ENCODE peak calls at places on chromosomes 1 and 21, in seven cellular contexts. U is hepatocyte, O is endothelial cell, K is right lobe of liver, M is astrocyte of the cerebellum, Z is fibroblast of mammary gland, F is glutamatergic neuron. D is an unnamed sample.

GRCh38 chr1:99107680-99108079 is 103.0 kb upstream of the PLPPR5 start:
- DNase-seq in M (no peak), Z (no peak), U (no peak), K (no peak), O (no peak), F (no peak), D (no peak)

GRCh38 chr1:39159224-39160036 is 45.1 kb upstream of the MACF1 start:
- DNase-seq in O (no peak), U (peak; percentile 77), M (peak; percentile 49), K (no peak), Z (no peak), F (no peak), D (no peak)

GRCh38 chr1:172141351-172142000 is 279.0 kb upstream of the C1orf105 start:
- DNase-seq in U (no peak), M (no peak), Z (no peak), F (no peak), K (no peak), O (no peak), D (no peak)

GRCh38 chr1:26081267-26082019 is 14.0 kb upstream of the TRIM63 start:
- DNase-seq in O (no peak), F (no peak), U (no peak), M (no peak), Z (no peak), K (no peak), D (no peak)

GRCh38 chr1:233904979-233905415 is 521 bp downstream of the SLC35F3 start:
- DNase-seq in Z (no peak), K (no peak), M (no peak), F (peak; percentile 58), U (peak; percentile 32), O (peak; percentile 30), D (peak; percentile 65)

GRCh38 chr1:1437904-1438376 is 2.5 kb downstream of the VWA1 start:
- DNase-seq in O (no peak), F (no peak), M (no peak), Z (no peak), K (peak; percentile 74), U (peak; percentile 84), D (peak; percentile 82)

GRCh38 chr1:60255565-60255964 is 182.0 kb upstream of the C1orf87 start:
- DNase-seq in K (no peak), M (no peak), Z (peak; percentile 55), F (no peak), O (no peak), U (no peak), D (no peak)

GRCh38 chr1:210739627-210740026 is 394.3 kb downstream of the KCNH1 start:
- DNase-seq in M (no peak), O (no peak), U (no peak), K (no peak), F (no peak), Z (no peak), D (no peak)

GRCh38 chr1:8026976-8027747 is 1.1 kb upstream of the ERRFI1 start:
- DNase-seq in K (peak; percentile 84), F (no peak), O (no peak), M (no peak), U (peak; percentile 83), Z (peak; percentile 64), D (peak; percentile 85)

GRCh38 chr1:3983181-3983580 is 83.1 kb upstream of the C1orf174 start:
- DNase-seq in F (no peak), O (no peak), Z (no peak), M (no peak), U (no peak), K (no peak), D (peak; percentile 32)

GRCh38 chr21:31490471-31490870 is 146.4 kb upstream of the TIAM1 start:
- DNase-seq in Z (no peak), O (no peak), U (no peak), K (no peak), F (no peak), M (no peak), D (no peak)

GRCh38 chr21:35349378-35350080 is 300.4 kb upstream of the RUNX1 start:
- DNase-seq in F (no peak), O (no peak), Z (peak; percentile 24), K (no peak), U (no peak), M (peak; percentile 81), D (no peak)

GRCh38 chr1:234774971-234775370 is 165.0 kb upstream of the IRF2BP2 start:
- DNase-seq in Z (peak; percentile 49), F (no peak), O (no peak), K (no peak), M (no peak), U (peak; percentile 48), D (no peak)

GRCh38 chr21:42865361-42866160 is 13.8 kb downstream of the WDR4 start:
- DNase-seq in M (no peak), U (no peak), O (no peak), Z (no peak), F (no peak), K (no peak), D (peak; percentile 93)

GRCh38 chr1:26790551-26790953 is 2.8 kb downstream of the PIGV start:
- DNase-seq in M (no peak), F (no peak), O (no peak), K (no peak), U (no peak), Z (no peak), D (no peak)

GRCh38 chr1:91591175-91591968 is 90.7 kb downstream of the CDC7 start:
- DNase-seq in F (no peak), K (no peak), O (no peak), Z (no peak), U (peak; percentile 62), M (no peak), D (no peak)

GRCh38 chr1:184387069-184387870 is 441 bp downstream of the C1orf21 start:
- DNase-seq in Z (peak; percentile 28), M (no peak), O (peak; percentile 46), F (peak; percentile 68), K (peak; percentile 50), U (peak; percentile 33), D (peak; percentile 78)

GRCh38 chr1:183318433-183318832 is 99.7 kb downstream of the NMNAT2 start:
- DNase-seq in U (peak; percentile 87), F (no peak), Z (peak; percentile 92), O (peak; percentile 66), M (peak; percentile 74), K (peak; percentile 74), D (peak; percentile 79)

GRCh38 chr1:64133036-64133435 is 70.4 kb upstream of the UBE2U start:
- DNase-seq in K (no peak), Z (peak; percentile 100), F (no peak), M (peak; percentile 38), U (peak; percentile 19), O (no peak), D (no peak)

GRCh38 chr1:236875975-236876374 is 80.9 kb downstream of the MTR start:
- DNase-seq in K (no peak), F (no peak), U (no peak), O (no peak), M (peak; percentile 12), Z (peak; percentile 22), D (no peak)

GRCh38 chr1:236868625-236869467 is 73.8 kb downstream of the MTR start:
- DNase-seq in Z (peak; percentile 71), K (no peak), U (peak; percentile 65), O (peak; percentile 51), M (peak; percentile 57), F (peak; percentile 55), D (no peak)

GRCh38 chr1:236872075-236872666 is 77.1 kb downstream of the MTR start:
- DNase-seq in Z (no peak), O (no peak), K (no peak), F (no peak), U (no peak), M (no peak), D (no peak)

GRCh38 chr1:236869911-236870310 is 74.8 kb downstream of the MTR start:
- DNase-seq in O (no peak), U (no peak), Z (no peak), F (no peak), M (no peak), K (no peak), D (no peak)

DNA sequence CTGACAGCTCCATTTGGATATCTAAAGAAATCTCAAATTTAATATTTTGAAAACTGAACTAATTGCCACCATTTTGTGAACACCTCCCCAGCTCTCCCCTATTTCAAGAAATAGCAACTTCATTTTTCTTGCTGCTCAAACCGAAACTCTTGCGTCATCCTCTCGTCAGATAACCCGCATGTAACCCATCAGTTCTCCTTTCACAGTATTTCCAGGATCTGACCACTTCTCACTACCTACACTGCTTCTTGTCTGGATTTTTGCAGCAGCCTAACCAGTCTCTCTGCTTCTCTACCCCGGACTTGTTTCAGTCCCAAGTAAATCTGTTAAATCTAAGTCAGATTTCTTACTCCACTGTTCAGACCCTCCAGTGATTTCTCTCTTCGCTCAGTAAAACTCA is 75.6 kb downstream of the MTR start:
- DNase-seq in Z (no peak), U (no peak), M (no peak), O (no peak), F (no peak), K (no peak), D (no peak)
- TF ChIP-seq CTCF in Z (no peak), U (no peak), M (no peak), O (no peak), F (no peak), K (no peak), D (no peak)

GRCh38 chr1:198350456-198350855 is 190.0 kb downstream of the ATP6V1G3 start:
- DNase-seq in F (no peak), O (no peak), K (no peak), U (no peak), Z (no peak), M (no peak), D (no peak)
- TF ChIP-seq CTCF in F (no peak), O (no peak), K (no peak), U (no peak), Z (peak; percentile 16), M (no peak), D (peak; percentile 8)

DNA sequence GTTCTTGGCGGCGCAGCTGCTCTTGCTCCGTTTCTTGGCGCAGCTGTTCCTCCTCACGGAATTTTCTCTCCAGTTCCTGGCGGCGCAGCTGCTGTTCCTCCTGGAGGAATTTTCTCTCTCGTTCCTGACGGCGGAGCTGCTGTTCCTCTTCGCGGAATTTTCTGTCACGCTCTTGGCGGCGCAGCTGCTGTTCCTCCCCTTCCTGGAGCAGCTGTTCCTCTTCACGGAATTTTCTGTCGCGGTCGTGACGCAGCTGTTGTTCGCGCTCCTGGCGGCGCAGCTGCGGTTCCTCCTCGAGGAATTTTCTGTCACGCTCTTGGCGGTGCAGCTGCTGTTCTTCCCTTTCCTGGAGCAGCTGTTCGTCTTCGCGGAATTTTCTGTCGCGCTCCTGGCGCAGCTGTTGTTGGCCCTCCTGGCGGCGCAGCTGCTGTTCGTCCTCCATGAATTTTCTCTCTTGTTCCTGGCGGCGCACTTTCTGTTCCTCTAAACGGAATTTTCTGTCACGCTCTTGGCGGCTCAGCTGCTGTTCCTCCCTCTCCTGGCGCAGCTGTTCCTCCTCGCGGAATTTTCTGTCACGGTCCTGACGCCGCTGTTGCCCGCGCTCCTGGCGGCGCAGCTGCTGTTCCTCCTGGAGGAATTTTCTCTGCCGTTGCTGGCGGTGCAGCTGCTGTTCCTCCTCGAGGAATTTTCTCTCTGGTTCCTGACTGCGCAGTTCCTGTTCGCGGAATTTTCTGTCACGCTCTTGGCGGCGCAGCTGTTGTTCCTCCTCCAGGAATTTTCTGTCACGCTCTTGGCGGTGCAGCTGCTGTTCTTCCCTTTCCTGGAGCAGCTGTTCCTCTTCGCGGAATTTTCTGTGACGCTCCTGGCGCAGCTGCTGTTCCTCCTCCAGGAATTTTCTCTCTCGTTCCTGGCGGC is 7.0 kb downstream of the TCHH start:
- DNase-seq in O (peak; percentile 59), F (peak; percentile 30), Z (peak; percentile 57), K (no peak), U (no peak), M (no peak), D (peak; percentile 67)
- TF ChIP-seq CTCF in O (no peak), F (no peak), Z (no peak), K (no peak), U (no peak), M (no peak), D (no peak)

GRCh38 chr1:66374561-66375111 is 159.3 kb upstream of the SGIP1 start:
- DNase-seq in U (no peak), F (no peak), M (peak; percentile 59), Z (peak; percentile 95), K (no peak), O (no peak), D (no peak)
- TF ChIP-seq CTCF in U (no peak), F (no peak), M (no peak), Z (no peak), K (no peak), O (no peak), D (no peak)

D was measured in upper lobe of right lung.